ENCODE peak calls at places on chromosomes 6 and 20, in seven cellular contexts. U, C, J, K, I, T and A are unnamed samples.

GRCh38 chr6:150194200-150194599 is 51.4 kb downstream of the PPP1R14C start:
- DNase-seq in U (no peak), C (no peak), J (no peak), K (no peak), I (no peak), T (no peak), A (no peak)

GRCh38 chr20:46984391-46984790 is 89.7 kb downstream of the EYA2 start:
- DNase-seq in U (no peak), C (peak), J (no peak), K (no peak), I (no peak), T (no peak), A (no peak)

GRCh38 chr20:17710379-17711305 is 10.9 kb downstream of the BANF2 start:
- DNase-seq in U (peak), C (no peak), J (no peak), K (no peak), I (no peak), T (no peak), A (no peak)

GRCh38 chr20:46914789-46915359 is 20.2 kb downstream of the EYA2 start:
- DNase-seq in U (no peak), C (no peak), J (no peak), K (no peak), I (peak), T (no peak), A (no peak)

GRCh38 chr6:159118941-159119340 is 50.3 kb upstream of the FNDC1 start:
- DNase-seq in U (no peak), C (no peak), J (no peak), K (no peak), I (no peak), T (no peak), A (no peak)

GRCh38 chr20:61797200-61797599 is 268.5 kb downstream of the TAF4 start:
- DNase-seq in U (no peak), C (no peak), J (peak), K (no peak), I (no peak), T (no peak), A (no peak)

GRCh38 chr20:55166063-55166462 is 690.7 kb downstream of the DOK5 start:
- DNase-seq in U (no peak), C (no peak), J (no peak), K (no peak), I (no peak), T (no peak), A (no peak)

GRCh38 chr6:117829594-117830319 is 77.3 kb upstream of the SLC35F1 start:
- DNase-seq in U (peak), C (peak), J (no peak), K (no peak), I (no peak), T (peak), A (peak)

GRCh38 chr6:18154507-18155272 is at the start of gene TPMT:
- DNase-seq in U (peak), C (peak), J (no peak), K (no peak), I (no peak), T (no peak), A (peak)

GRCh38 chr6:165659945-165660862 is 2.8 kb downstream of the PDE10A start:
- DNase-seq in U (peak), C (no peak), J (no peak), K (no peak), I (no peak), T (no peak), A (no peak)

GRCh38 chr6:41426438-41426851 is 91.0 kb downstream of the NCR2 start:
- DNase-seq in U (peak), C (no peak), J (peak), K (no peak), I (peak), T (no peak), A (peak)

GRCh38 chr6:52975580-52975979 is 19.5 kb downstream of the GSTA4 start:
- DNase-seq in U (no peak), C (no peak), J (no peak), K (no peak), I (no peak), T (no peak), A (no peak)

GRCh38 chr6:7727150-7727950 is 1.5 kb downstream of the BMP6 start:
- DNase-seq in U (peak), C (no peak), J (peak), K (no peak), I (no peak), T (peak), A (peak)

GRCh38 chr6:55174211-55175013 is at the start of gene HCRTR2:
- DNase-seq in U (peak), C (no peak), J (no peak), K (no peak), I (no peak), T (no peak), A (no peak)

GRCh38 chr6:107540465-107540857 is 50.5 kb downstream of the SOBP start:
- DNase-seq in U (no peak), C (no peak), J (no peak), K (no peak), I (no peak), T (no peak), A (no peak)

GRCh38 chr6:99471638-99472037 is 43.6 kb downstream of the USP45 start:
- DNase-seq in U (no peak), C (no peak), J (no peak), K (no peak), I (no peak), T (no peak), A (no peak)

GRCh38 chr6:71489736-71490135 is 201.1 kb downstream of the OGFRL1 start:
- DNase-seq in U (no peak), C (peak), J (no peak), K (no peak), I (no peak), T (peak), A (no peak)

GRCh38 chr6:138250513-138251247 is 32.4 kb upstream of the PBOV1 start:
- DNase-seq in U (no peak), C (peak), J (no peak), K (peak), I (no peak), T (no peak), A (no peak)

GRCh38 chr6:1296079-1296478 is 15.8 kb upstream of the FOXQ1 start:
- DNase-seq in U (no peak), C (peak), J (no peak), K (no peak), I (no peak), T (peak), A (no peak)

GRCh38 chr20:24100370-24101011 is 111.9 kb upstream of the GGTLC1 start:
- DNase-seq in U (peak), C (peak), J (peak), K (peak), I (peak), T (peak), A (peak)

GRCh38 chr6:125587624-125588023 is 161.8 kb upstream of the HEY2 start:
- DNase-seq in U (no peak), C (no peak), J (no peak), K (no peak), I (no peak), T (no peak), A (no peak)

GRCh38 chr20:17835240-17835940 is 133.2 kb downstream of the SNX5 start:
- DNase-seq in U (no peak), C (peak), J (no peak), K (no peak), I (peak), T (peak), A (no peak)

GRCh38 chr6:131199568-131200272 is 64.5 kb downstream of the AKAP7 start:
- DNase-seq in U (peak), C (peak), J (peak), K (no peak), I (no peak), T (peak), A (peak)

GRCh38 chr20:5372371-5372770 is 55.6 kb upstream of the PROKR2 start:
- DNase-seq in U (no peak), C (no peak), J (no peak), K (no peak), I (no peak), T (no peak), A (no peak)

GRCh38 chr6:158818580-158819212 is 472 bp downstream of the EZR start:
- DNase-seq in U (peak), C (no peak), J (peak), K (peak), I (peak), T (peak), A (peak)

GRCh38 chr6:26493258-26493657 is 6.8 kb upstream of the BTN1A1 start:
- DNase-seq in U (no peak), C (no peak), J (peak), K (no peak), I (no peak), T (peak), A (peak)

GRCh38 chr6:137115653-137116052 is 57.8 kb downstream of the IL22RA2 start:
- DNase-seq in U (no peak), C (no peak), J (no peak), K (no peak), I (no peak), T (no peak), A (no peak)

GRCh38 chr6:113476937-113477839 is 380.0 kb upstream of the MARCKS start:
- DNase-seq in U (no peak), C (peak), J (no peak), K (no peak), I (no peak), T (no peak), A (no peak)

GRCh38 chr6:169082093-169082492 is 171.6 kb downstream of the THBS2 start:
- DNase-seq in U (no peak), C (no peak), J (no peak), K (no peak), I (no peak), T (no peak), A (no peak)

GRCh38 chr6:81875776-81876293 is 123.4 kb upstream of the TENT5A start:
- DNase-seq in U (no peak), C (no peak), J (no peak), K (no peak), I (no peak), T (no peak), A (no peak)

GRCh38 chr6:148682990-148683389 is 63.8 kb upstream of the UST start:
- DNase-seq in U (no peak), C (no peak), J (peak), K (no peak), I (no peak), T (no peak), A (peak)

GRCh38 chr6:2061880-2062279 is 183.5 kb downstream of the GMDS start:
- DNase-seq in U (no peak), C (no peak), J (no peak), K (no peak), I (no peak), T (no peak), A (no peak)

GRCh38 chr20:50133474-50134217 is 19.9 kb downstream of the PEDS1 start:
- DNase-seq in U (no peak), C (no peak), J (no peak), K (no peak), I (no peak), T (no peak), A (no peak)
- TF ChIP-seq CTCF in U (no peak), C (peak), J (peak), K (no peak), I (no peak), T (no peak), A (peak)

GRCh38 chr6:73803562-73804221 is 107.7 kb downstream of the CD109 start:
- DNase-seq in U (peak), C (peak), J (peak), K (no peak), I (no peak), T (peak), A (peak)
- TF ChIP-seq CTCF in U (peak), C (peak), J (peak), K (no peak), I (no peak), T (peak), A (peak)

DNA sequence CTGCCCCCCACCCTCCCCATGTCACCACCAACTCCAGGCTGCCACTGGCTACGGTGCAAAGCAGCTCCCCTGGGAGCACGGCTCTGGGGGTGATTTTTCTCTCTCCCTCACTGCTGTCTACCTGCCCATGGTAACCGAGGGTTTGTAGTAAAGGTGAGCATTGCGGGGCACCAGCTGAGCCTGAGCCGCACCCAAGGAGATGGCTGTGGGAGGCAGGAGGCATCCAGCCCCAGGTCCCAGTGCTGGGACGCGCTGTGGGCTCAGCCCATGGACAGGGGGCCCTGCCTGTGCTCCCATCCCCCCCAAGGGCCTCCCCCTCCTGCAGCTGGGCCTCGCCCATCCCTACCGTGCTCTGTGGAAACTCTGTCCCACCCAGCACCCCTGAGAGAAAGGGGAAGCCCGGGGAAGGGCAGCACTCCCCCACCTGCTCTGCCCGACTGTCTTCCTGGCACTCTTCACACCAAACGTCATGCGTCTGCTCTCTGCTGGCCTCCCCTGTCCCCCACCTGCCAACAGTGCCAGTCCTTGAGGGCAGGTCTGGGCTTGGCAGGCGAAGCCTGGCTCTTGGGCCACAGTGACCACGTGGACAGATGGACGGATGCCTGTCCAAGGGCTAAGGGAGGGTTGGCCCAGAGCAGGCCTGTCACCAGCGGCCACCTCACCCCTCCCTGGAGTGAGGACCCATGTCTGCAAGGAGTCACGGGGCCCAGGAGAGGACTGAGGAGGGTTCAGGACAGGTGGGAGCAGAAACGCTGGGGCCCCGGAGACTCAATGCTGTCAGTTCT is 3.8 kb upstream of the CHRNA4 start:
- DNase-seq in U (no peak), C (no peak), J (no peak), K (no peak), I (no peak), T (no peak), A (no peak)
- TF ChIP-seq CTCF in U (no peak), C (no peak), J (no peak), K (no peak), I (no peak), T (no peak), A (no peak)

DNA sequence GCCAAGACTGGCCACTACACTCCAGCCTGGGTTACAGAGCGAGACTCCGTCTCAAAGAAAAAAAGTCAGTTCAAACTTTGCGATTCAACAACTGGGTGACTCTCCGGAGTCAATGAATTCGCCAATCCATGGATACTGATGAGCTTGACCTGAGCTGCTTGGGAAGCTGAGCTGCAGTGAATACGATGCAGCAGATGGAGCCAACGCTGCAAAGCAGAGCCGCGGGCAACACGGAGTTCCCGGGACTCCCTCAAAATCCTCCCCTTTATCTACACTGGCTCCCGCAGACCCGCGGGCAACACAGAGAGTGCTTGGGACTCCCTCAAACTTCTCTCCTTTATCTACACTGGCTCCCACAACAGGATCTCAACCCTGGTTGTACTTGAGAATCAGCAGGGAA is 62.6 kb upstream of the SALL4 start:
- DNase-seq in U (no peak), C (no peak), J (no peak), K (no peak), I (no peak), T (no peak), A (no peak)
- TF ChIP-seq CTCF in U (no peak), C (no peak), J (no peak), K (no peak), I (no peak), T (no peak), A (no peak)

GRCh38 chr20:6848041-6848440 is 80.6 kb downstream of the BMP2 start:
- DNase-seq in U (no peak), C (no peak), J (no peak), K (no peak), I (no peak), T (no peak), A (no peak)
- TF ChIP-seq CTCF in U (no peak), C (no peak), J (no peak), K (no peak), I (no peak), T (no peak), A (no peak)

GRCh38 chr6:33215761-33216649 is 7.7 kb downstream of the RING1 start:
- DNase-seq in U (no peak), C (no peak), J (no peak), K (no peak), I (no peak), T (no peak), A (no peak)
- TF ChIP-seq CTCF in U (no peak), C (no peak), J (no peak), K (no peak), I (no peak), T (no peak), A (no peak)

DNA sequence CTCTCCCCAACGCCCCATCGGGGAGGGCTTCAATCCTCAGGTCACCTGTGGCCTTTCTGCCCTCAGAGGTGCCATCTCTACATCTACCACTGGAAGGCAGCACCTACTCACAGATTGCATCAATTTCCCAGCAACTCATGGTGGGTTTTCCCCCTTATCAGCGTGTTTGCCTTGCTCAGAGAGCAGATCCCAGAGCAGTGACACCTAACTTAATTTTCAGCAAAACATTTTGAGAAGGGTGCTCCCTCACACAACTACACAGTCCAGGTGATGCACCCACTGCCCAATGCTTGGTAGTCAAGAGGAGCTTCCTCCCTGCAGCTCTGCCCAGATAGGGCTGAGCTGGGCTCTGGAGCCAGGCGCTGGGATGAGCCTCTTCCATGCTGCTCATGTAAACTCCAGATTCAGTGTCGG is 48.2 kb downstream of the PLG start:
- DNase-seq in U (peak), C (peak), J (peak), K (no peak), I (no peak), T (peak), A (peak)
- TF ChIP-seq CTCF in U (peak), C (peak), J (peak), K (no peak), I (peak), T (peak), A (peak)

GRCh38 chr6:13305791-13306190 is 22.5 kb downstream of the TBC1D7 start:
- DNase-seq in U (no peak), C (no peak), J (no peak), K (peak), I (no peak), T (no peak), A (no peak)
- TF ChIP-seq CTCF in U (no peak), C (no peak), J (no peak), K (no peak), I (no peak), T (no peak), A (no peak)

DNA sequence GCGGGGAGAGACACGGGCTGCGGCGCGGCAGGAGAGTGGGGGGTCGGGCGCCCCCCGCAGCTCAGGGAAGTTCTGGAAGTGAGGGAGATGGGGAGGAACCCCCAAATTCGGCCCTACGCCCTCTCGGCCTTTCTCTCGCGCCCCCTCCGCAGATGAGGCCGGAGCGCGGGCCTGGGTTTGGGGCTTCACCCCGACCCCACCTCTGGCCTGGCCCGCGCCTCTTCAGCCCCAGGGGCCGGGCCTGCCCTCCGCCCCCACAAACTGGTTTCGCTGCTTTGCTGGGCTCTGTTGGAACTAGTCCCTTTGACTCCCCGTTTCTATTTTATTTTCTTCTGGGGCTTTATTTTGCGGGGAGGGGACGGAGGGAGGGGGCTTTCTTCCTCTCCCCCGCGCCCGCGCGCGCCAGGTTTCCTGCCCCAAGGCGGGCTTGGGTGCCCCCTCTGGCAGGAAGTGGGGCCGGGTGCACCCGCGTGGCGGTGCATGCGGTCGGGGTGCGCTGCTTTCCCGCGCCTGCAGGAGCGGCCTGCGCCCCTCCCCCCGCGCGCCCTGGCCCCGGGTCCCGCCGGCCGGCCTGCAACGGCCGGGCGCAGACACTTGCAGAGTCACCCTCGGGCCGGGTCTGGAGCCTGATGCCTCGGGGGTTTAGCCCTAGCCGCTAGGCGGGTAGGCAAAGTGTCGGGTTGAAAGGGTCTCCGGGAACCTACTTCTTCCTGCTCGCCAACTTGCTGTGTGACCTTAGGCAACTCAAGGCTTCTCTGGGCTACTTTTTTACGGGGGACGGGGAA is 1.2 kb downstream of the HMGA1 start:
- DNase-seq in U (peak), C (no peak), J (peak), K (no peak), I (no peak), T (peak), A (peak)
- TF ChIP-seq CTCF in U (peak), C (peak), J (peak), K (no peak), I (peak), T (no peak), A (peak)